ENCODE peak calls at places on chromosomes 3 and 15, in five cellular contexts. D, Y, J, Z and I are unnamed samples.

GRCh38 chr3:106114848-106115247 is 246.0 kb upstream of the CBLB start:
- DNase-seq in D (no peak), Z (no peak), J (no peak), Y (no peak), I (no peak)

GRCh38 chr3:187798531-187799520 is 53.6 kb upstream of the BCL6 start:
- DNase-seq in J (no peak), Y (no peak), Z (no peak), D (no peak), I (no peak)

GRCh38 chr3:39905788-39906187 is 96.4 kb downstream of the MYRIP start:
- DNase-seq in Y (no peak), D (no peak), Z (peak), J (no peak), I (no peak)

GRCh38 chr3:125437631-125438435 is 62.7 kb upstream of the ZNF148 start:
- DNase-seq in Y (no peak), J (peak), D (peak), Z (peak), I (peak)

GRCh38 chr15:99019558-99020540 is 12.3 kb upstream of the PGPEP1L start:
- DNase-seq in Y (no peak), Z (peak), J (no peak), D (no peak), I (no peak)

GRCh38 chr15:91224750-91225380 is 124.8 kb downstream of the SV2B start:
- DNase-seq in D (peak), J (peak), Y (peak), Z (peak), I (peak)

GRCh38 chr3:170553788-170554620 is 31.9 kb downstream of the SLC7A14 start:
- DNase-seq in D (no peak), Z (no peak), Y (no peak), J (no peak), I (peak)

GRCh38 chr15:72685925-72686794 is at the start of the genes BBS4 and HIGD2B:
- DNase-seq in J (peak), Z (peak), Y (peak), D (peak), I (peak)

GRCh38 chr3:4497005-4497692 is 4.0 kb downstream of the ITPR1 start:
- DNase-seq in Z (no peak), D (no peak), J (no peak), Y (no peak), I (no peak)

GRCh38 chr3:11452988-11453847 is 181.0 kb downstream of the ATG7 start:
- DNase-seq in D (no peak), J (no peak), Y (no peak), Z (peak), I (peak)

GRCh38 chr3:154304936-154305335 is 19.4 kb downstream of the DHX36 start:
- DNase-seq in Y (no peak), D (no peak), Z (no peak), J (no peak), I (no peak)

GRCh38 chr3:127170794-127171193 is 22.1 kb upstream of the PRR23E start:
- DNase-seq in J (no peak), Y (no peak), Z (no peak), D (no peak), I (no peak)

GRCh38 chr15:89628301-89628700 is 27.0 kb downstream of the KIF7 start:
- DNase-seq in D (no peak), Y (no peak), Z (no peak), J (no peak), I (no peak)

GRCh38 chr3:107894998-107895397 is 195.8 kb downstream of the CD47 start:
- DNase-seq in Y (no peak), J (peak), D (no peak), Z (no peak), I (no peak)

GRCh38 chr3:125322166-125322565 is 53.0 kb downstream of the ZNF148 start:
- DNase-seq in D (no peak), J (no peak), Y (no peak), Z (no peak), I (no peak)

GRCh38 chr3:13308406-13308805 is 111.7 kb downstream of the NUP210 start:
- DNase-seq in J (peak), Z (peak), Y (no peak), D (peak), I (no peak)

GRCh38 chr3:141302364-141303141 is 65.8 kb upstream of the ZBTB38 start:
- DNase-seq in D (peak), J (no peak), Z (no peak), Y (no peak), I (no peak)

GRCh38 chr3:138441256-138441655 is 6.8 kb downstream of the ESYT3 start:
- DNase-seq in Y (no peak), Z (no peak), J (no peak), D (no peak), I (no peak)

GRCh38 chr3:100438623-100438974 is 37.3 kb downstream of the LNP1 start:
- DNase-seq in Z (no peak), D (no peak), Y (no peak), J (no peak), I (no peak)

GRCh38 chr3:100440895-100441294 is 39.6 kb downstream of the LNP1 start:
- DNase-seq in J (no peak), Z (no peak), Y (no peak), D (no peak), I (no peak)

GRCh38 chr3:100437879-100438622 is 36.7 kb downstream of the LNP1 start:
- DNase-seq in Z (no peak), J (no peak), D (no peak), Y (no peak), I (no peak)

DNA sequence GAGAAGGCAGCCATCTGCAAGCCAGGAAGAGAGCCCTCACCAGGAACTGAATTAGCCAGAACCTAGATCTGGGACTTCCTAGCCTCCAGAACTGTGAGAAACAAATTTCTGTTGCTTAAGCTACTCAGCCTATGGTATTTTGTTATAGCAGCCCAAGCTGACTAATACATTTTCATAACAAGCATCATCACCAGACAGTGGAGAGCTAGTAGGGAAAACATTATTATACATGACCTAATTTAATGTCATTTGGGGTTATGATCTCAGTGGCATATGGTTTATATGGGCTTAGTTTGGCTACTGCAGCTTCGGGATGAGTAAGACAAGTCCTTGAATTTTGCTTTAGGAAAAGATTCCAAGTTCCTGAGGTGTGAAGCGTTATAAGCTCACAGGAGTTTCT is 35.6 kb downstream of the LNP1 start:
- DNase-seq in D (no peak), J (no peak), Z (no peak), Y (no peak), I (no peak)
- TF ChIP-seq MYC in D (no peak), J (no peak), Z (no peak), Y (no peak), I (no peak)

DNA sequence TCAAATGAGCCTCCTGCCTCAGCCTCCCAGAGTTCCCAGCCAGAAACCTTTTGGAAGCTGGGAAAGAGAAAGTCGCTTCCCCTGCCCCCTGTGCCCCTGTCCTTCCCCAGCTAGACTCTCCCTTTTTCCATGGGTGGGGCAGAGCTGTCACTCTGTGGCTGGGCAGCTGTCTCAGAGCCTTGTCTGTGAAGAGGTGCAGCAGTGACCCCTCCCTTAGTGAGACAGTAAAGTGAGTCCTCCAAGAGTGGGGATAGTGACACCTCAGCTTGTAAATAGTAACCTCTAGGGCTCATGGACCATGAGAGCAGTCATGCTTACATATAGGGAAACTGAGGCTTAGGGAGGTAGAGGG is 76.3 kb downstream of the SMAD6 start:
- DNase-seq in J (no peak), D (no peak), Z (no peak), Y (no peak), I (no peak)
- H3K27ac ChIP-seq in J (no peak), D (no peak), Z (no peak), Y (no peak), I (no peak)

DNA sequence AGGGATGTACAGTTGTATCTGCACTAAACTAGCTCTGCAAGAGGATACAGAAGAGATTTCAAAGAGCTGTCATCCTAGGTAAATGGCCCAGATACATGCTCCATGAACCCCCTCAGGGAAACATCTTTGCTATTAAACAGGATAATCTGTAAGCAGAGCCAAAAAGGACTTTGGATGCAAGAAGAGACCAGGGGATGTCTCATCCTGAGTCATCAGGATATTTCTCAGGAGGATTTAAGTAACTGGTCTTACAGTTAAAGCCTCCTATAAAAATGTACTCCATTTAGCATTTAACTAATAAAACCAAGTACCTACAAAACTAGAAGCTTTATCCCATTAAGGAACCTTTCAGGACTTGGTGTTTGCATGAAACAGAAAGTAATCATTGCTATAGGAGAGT is 48.2 kb upstream of the PHLDB2 start:
- DNase-seq in D (no peak), Z (peak), Y (no peak), J (no peak), I (no peak)
- TF ChIP-seq MYC in D (no peak), Z (no peak), Y (no peak), J (no peak), I (no peak)

DNA sequence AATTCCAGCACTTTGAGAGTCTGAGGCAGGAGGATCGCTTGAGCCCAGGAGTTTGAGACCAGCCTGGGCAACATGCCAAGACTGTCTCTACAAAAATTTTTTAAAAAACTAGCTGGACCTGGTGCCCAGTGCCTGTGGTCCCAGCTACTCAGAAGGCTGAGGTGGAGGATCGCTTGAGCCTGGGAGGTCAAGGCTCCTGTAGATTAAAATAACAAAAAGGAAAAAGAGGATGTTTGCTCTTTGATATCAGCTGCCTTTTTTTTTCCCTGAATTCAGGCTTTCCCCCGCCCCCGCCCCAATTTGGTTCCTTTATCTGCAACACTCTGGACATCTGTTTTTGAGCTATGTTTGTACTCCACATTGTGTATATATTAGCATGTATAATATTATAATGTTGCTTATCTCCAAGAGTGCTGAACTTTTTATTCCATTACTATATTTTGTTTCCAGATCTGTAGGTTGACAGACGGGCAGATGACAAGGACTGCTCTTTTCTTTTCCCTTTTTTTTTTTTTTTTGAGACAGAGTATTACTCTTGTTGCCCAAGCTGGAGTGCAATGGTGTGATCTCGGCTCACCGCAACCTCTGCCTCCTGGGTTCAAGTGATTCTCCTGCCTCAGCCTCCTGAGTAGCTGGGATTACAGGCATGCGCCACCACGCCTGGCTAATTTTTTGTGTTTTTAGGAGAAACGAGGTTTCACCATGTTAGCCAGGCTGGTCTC is 4.6 kb downstream of the SNAP23 start:
- DNase-seq in Y (no peak), Z (no peak), J (peak), D (no peak), I (peak)
- H3K27ac ChIP-seq in Y (peak), Z (no peak), J (peak), D (no peak), I (peak)